ENCODE peak calls at places on chromosomes 12 and 14, in seven cellular contexts. V, N, D, W, C, R and A are unnamed samples.

GRCh38 chr14:91244501-91244901 is at the start of gene GPR68:
- DNase-seq in V (peak; percentile 49), N (peak; percentile 80), D (no peak), W (peak; percentile 50), C (peak; percentile 65), R (peak; percentile 84), A (peak; percentile 74)

GRCh38 chr12:105257321-105257728 is 21.4 kb upstream of the APPL2 start:
- DNase-seq in V (no peak), N (no peak), D (no peak), W (peak; percentile 96), C (peak; percentile 87), R (peak; percentile 97), A (no peak)

GRCh38 chr12:132708150-132708549 is 2.5 kb upstream of the PGAM5 start:
- DNase-seq in V (no peak), N (no peak), D (no peak), W (no peak), C (no peak), R (no peak), A (no peak)

GRCh38 chr12:88339254-88339949 is 197.3 kb downstream of the TMTC3 start:
- DNase-seq in V (no peak), N (no peak), D (no peak), W (peak; percentile 16), C (peak; percentile 79), R (peak; percentile 77), A (no peak)

GRCh38 chr14:75648066-75648838 is 12.4 kb downstream of the ERG28 start:
- DNase-seq in V (no peak), N (peak; percentile 90), D (no peak), W (peak; percentile 83), C (peak; percentile 93), R (peak; percentile 78), A (no peak)

GRCh38 chr12:79420146-79420618 is 270.6 kb downstream of the PAWR start:
- DNase-seq in V (no peak), N (peak; percentile 81), D (peak; percentile 65), W (peak; percentile 89), C (peak; percentile 87), R (peak; percentile 98), A (peak; percentile 35)

GRCh38 chr14:57247283-57247682 is 21.4 kb downstream of the EXOC5 start:
- DNase-seq in V (no peak), N (no peak), D (no peak), W (no peak), C (peak; percentile 23), R (peak; percentile 39), A (no peak)

GRCh38 chr12:69897744-69898143 is 72.7 kb downstream of the MYRFL start:
- DNase-seq in V (peak; percentile 77), N (peak; percentile 76), D (no peak), W (peak; percentile 64), C (peak; percentile 75), R (peak; percentile 97), A (no peak)

GRCh38 chr12:68140576-68140975 is 19.0 kb downstream of the IFNG start:
- DNase-seq in V (no peak), N (no peak), D (no peak), W (no peak), C (no peak), R (no peak), A (peak; percentile 94)

GRCh38 chr14:81219821-81220487 is 805 bp downstream of the GTF2A1 start:
- DNase-seq in V (peak; percentile 48), N (peak; percentile 69), D (peak; percentile 22), W (no peak), C (peak; percentile 5), R (peak; percentile 30), A (peak; percentile 64)

GRCh38 chr12:87336814-87337336 is 692.3 kb downstream of the C12orf50 start:
- DNase-seq in V (no peak), N (no peak), D (no peak), W (no peak), C (no peak), R (no peak), A (no peak)

GRCh38 chr14:49975286-49975685 is 82.4 kb downstream of the ARF6 start:
- DNase-seq in V (no peak), N (no peak), D (no peak), W (peak; percentile 86), C (peak; percentile 93), R (peak; percentile 93), A (no peak)

GRCh38 chr14:73007835-73008234 is 19.1 kb downstream of the ZFYVE1 start:
- DNase-seq in V (no peak), N (peak; percentile 14), D (no peak), W (no peak), C (no peak), R (no peak), A (no peak)

GRCh38 chr12:68106160-68106559 is 53.4 kb downstream of the IFNG start:
- DNase-seq in V (no peak), N (no peak), D (peak; percentile 34), W (peak; percentile 82), C (peak; percentile 15), R (peak; percentile 56), A (no peak)

GRCh38 chr14:72616294-72616693 is 277.6 kb downstream of the DPF3 start:
- DNase-seq in V (no peak), N (peak; percentile 61), D (no peak), W (no peak), C (no peak), R (no peak), A (no peak)

GRCh38 chr12:114984641-114985041 is 300.7 kb upstream of the TBX3 start:
- DNase-seq in V (no peak), N (peak; percentile 28), D (no peak), W (no peak), C (no peak), R (no peak), A (no peak)

GRCh38 chr14:91350813-91351507 is 66.7 kb downstream of the CCDC88C start:
- DNase-seq in V (no peak), N (no peak), D (no peak), W (no peak), C (no peak), R (no peak), A (no peak)

GRCh38 chr12:117671734-117672133 is 297.1 kb downstream of the KSR2 start:
- DNase-seq in V (no peak), N (peak; percentile 74), D (peak; percentile 68), W (peak; percentile 58), C (peak; percentile 12), R (peak; percentile 48), A (peak; percentile 87)

GRCh38 chr12:31362759-31363415 is 36.9 kb upstream of the SINHCAF start:
- DNase-seq in V (peak; percentile 26), N (peak; percentile 76), D (peak; percentile 33), W (no peak), C (no peak), R (no peak), A (peak; percentile 21)

GRCh38 chr14:44960646-44961045 is 1.1 kb downstream of the KLHL28 start:
- DNase-seq in V (no peak), N (no peak), D (no peak), W (no peak), C (no peak), R (no peak), A (no peak)

GRCh38 chr12:10455766-10456165 is 2.6 kb upstream of the KLRC1 start:
- DNase-seq in V (no peak), N (no peak), D (no peak), W (no peak), C (no peak), R (no peak), A (no peak)

GRCh38 chr12:43621262-43621661 is 69.3 kb upstream of the ADAMTS20 start:
- DNase-seq in V (no peak), N (no peak), D (no peak), W (no peak), C (no peak), R (no peak), A (no peak)

GRCh38 chr12:74747305-74747704 is 209.7 kb downstream of the ATXN7L3B start:
- DNase-seq in V (no peak), N (peak; percentile 49), D (peak; percentile 26), W (peak; percentile 10), C (peak; percentile 10), R (peak; percentile 3), A (peak; percentile 35)

GRCh38 chr12:93341409-93342044 is 36.2 kb upstream of the NUDT4 start:
- DNase-seq in V (no peak), N (peak; percentile 41), D (no peak), W (no peak), C (no peak), R (no peak), A (no peak)

GRCh38 chr12:31057671-31058070 is 16.0 kb upstream of the DDX11 start:
- DNase-seq in V (no peak), N (no peak), D (no peak), W (no peak), C (no peak), R (no peak), A (no peak)